ENCODE peak calls at places on chromosome 13, in seven cellular contexts. O, M, Z, Q, F, B and N are unnamed samples.

GRCh38 chr13:57604442-57604841 is 27.1 kb upstream of the PCDH17 start:
- DNase-seq in F (no peak), O (peak), Q (no peak), Z (no peak), M (no peak), B (no peak), N (no peak)

GRCh38 chr13:33578786-33579185 is 239.2 kb upstream of the RFC3 start:
- DNase-seq in B (no peak), M (no peak), F (no peak), O (no peak), Q (no peak), Z (no peak), N (no peak)

GRCh38 chr13:106161186-106161585 is 374.3 kb downstream of the EFNB2 start:
- DNase-seq in M (no peak), O (no peak), Z (no peak), F (no peak), Q (no peak), B (no peak), N (no peak)

GRCh38 chr13:109795021-109795420 is 8.6 kb upstream of the IRS2 start:
- DNase-seq in O (no peak), M (peak), B (no peak), Z (no peak), Q (no peak), F (no peak), N (peak)

GRCh38 chr13:26253787-26254582 is at the start of gene CDK8:
- DNase-seq in Z (peak), F (peak), O (peak), M (peak), Q (peak), B (peak), N (peak)

GRCh38 chr13:29439601-29440381 is 155.7 kb downstream of the SLC7A1 start:
- DNase-seq in O (no peak), M (no peak), F (no peak), Q (no peak), Z (no peak), B (no peak), N (no peak)

GRCh38 chr13:40161008-40161694 is 505.3 kb downstream of the FOXO1 start:
- DNase-seq in M (no peak), Q (no peak), B (no peak), Z (no peak), F (no peak), O (no peak), N (peak)

GRCh38 chr13:28819748-28820098 is 416 bp upstream of the MTUS2 start:
- DNase-seq in B (peak), M (no peak), F (no peak), Q (no peak), Z (no peak), O (peak), N (no peak)

GRCh38 chr13:112699318-112699918 is 9.6 kb downstream of the ATP11A start:
- DNase-seq in O (no peak), Q (no peak), M (no peak), B (no peak), F (no peak), Z (peak), N (no peak)

GRCh38 chr13:48826039-48826438 is 149.7 kb upstream of the FNDC3A start:
- DNase-seq in Q (no peak), F (no peak), M (no peak), Z (no peak), B (no peak), O (no peak), N (no peak)

GRCh38 chr13:97630725-97631124 is 196.8 kb downstream of the RAP2A start:
- DNase-seq in O (no peak), Z (no peak), F (no peak), Q (no peak), B (no peak), M (no peak), N (no peak)

GRCh38 chr13:87680298-87680697 is 9.1 kb downstream of the SLITRK5 start:
- DNase-seq in B (no peak), Q (no peak), Z (no peak), O (no peak), M (no peak), F (no peak), N (no peak)

GRCh38 chr13:45046445-45046844 is 57.1 kb downstream of the GPALPP1 start:
- DNase-seq in Q (no peak), M (no peak), B (no peak), F (peak), O (no peak), Z (no peak), N (no peak)

GRCh38 chr13:99432637-99433542 is 68.4 kb upstream of the TM9SF2 start:
- DNase-seq in O (peak), Q (no peak), M (peak), Z (peak), F (peak), B (peak), N (no peak)
- H3K27ac ChIP-seq in O (no peak), Q (no peak), M (no peak), Z (no peak), F (no peak), B (peak), N (peak)

GRCh38 chr13:113836917-113837553 is 26.8 kb downstream of the GAS6 start:
- DNase-seq in Z (peak), Q (no peak), F (peak), B (no peak), O (peak), M (no peak), N (peak)

GRCh38 chr13:113837554-113838355 is 26.1 kb downstream of the GAS6 start:
- DNase-seq in O (peak), B (no peak), Q (peak), M (no peak), F (peak), Z (peak), N (peak)

GRCh38 chr13:113839536-113840204 is 24.2 kb downstream of the GAS6 start:
- DNase-seq in O (no peak), Q (no peak), F (no peak), Z (peak), M (no peak), B (no peak), N (no peak)

GRCh38 chr13:113840541-113841354 is 23.1 kb downstream of the GAS6 start:
- DNase-seq in Z (peak), M (no peak), O (no peak), B (no peak), F (no peak), Q (no peak), N (no peak)

GRCh38 chr13:113838711-113839201 is 25.1 kb downstream of the GAS6 start:
- DNase-seq in O (no peak), F (no peak), B (no peak), Z (peak), M (no peak), Q (no peak), N (no peak)
- H3K4me3 ChIP-seq in O (no peak), F (no peak), B (no peak), Z (peak), M (no peak), Q (peak), N (no peak)

DNA sequence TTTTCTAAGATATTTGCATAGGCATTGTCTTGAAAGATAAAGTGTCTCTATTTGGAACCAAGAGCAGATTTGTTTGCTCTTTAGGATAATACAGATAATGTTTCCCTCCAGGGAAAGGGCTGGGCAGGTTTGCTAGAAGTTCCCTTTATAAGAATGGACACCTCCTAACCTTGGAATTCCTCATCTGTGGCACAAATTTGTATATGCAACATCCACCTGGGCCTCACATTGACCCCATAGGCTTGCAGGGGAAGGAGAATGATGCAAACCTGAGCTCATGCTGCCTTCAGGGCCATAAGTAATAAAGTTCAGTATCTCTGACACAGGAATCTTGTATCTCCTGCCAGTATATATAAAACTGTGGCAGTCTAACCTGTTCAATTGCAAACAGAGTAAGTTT is 508.4 kb upstream of the MIR17HG start:
- DNase-seq in Q (no peak), F (no peak), Z (no peak), O (no peak), B (no peak), M (no peak), N (no peak)
- H3K27ac ChIP-seq in Q (no peak), F (no peak), Z (no peak), O (no peak), B (no peak), M (no peak), N (no peak)

GRCh38 chr13:46555722-46556121 is 2.8 kb downstream of the LRCH1 start:
- DNase-seq in Q (no peak), Z (no peak), O (no peak), M (no peak), F (no peak), B (no peak), N (no peak)

GRCh38 chr13:46554971-46555370 is 2.0 kb downstream of the LRCH1 start:
- DNase-seq in F (no peak), Z (no peak), O (no peak), M (no peak), Q (no peak), B (no peak), N (no peak)

GRCh38 chr13:46553886-46554855 is 1.2 kb downstream of the LRCH1 start:
- DNase-seq in M (peak), Q (peak), F (peak), Z (peak), O (peak), B (no peak), N (peak)

GRCh38 chr13:46553521-46553885 is 533 bp downstream of the LRCH1 start:
- DNase-seq in Q (no peak), M (no peak), F (no peak), Z (no peak), O (peak), B (no peak), N (no peak)

GRCh38 chr13:46556380-46556779 is 3.4 kb downstream of the LRCH1 start:
- DNase-seq in Z (no peak), F (no peak), O (no peak), B (no peak), M (no peak), Q (no peak), N (no peak)
- H3K4me3 ChIP-seq in Z (no peak), F (no peak), O (no peak), B (no peak), M (no peak), Q (no peak), N (no peak)

GRCh38 chr13:41589434-41589833 is 132.1 kb downstream of the RGCC start:
- DNase-seq in B (no peak), Z (no peak), Q (no peak), M (no peak), F (no peak), O (no peak), N (no peak)
- H3K27ac ChIP-seq in B (no peak), Z (no peak), Q (no peak), M (no peak), F (no peak), O (no peak), N (peak)

DNA sequence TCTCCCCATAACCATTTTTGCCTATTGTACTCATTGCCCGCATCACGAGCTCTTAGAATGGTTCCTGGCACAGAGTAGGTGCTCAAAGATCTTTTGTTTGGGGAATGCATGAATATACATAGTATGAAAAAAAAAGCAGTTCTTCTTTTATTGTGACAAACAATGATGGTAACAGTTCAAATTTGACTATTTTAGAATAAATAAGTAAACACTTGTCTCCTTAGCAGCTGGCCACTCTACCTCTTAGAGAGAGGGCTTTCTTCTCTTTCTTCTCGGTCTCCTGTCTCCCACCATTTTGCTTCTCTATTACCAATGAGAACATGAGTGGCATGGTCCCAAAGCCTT is 652 bp upstream of the SLAIN1 start:
- DNase-seq in B (no peak), F (no peak), O (no peak), Z (no peak), Q (no peak), M (no peak), N (no peak)
- H3K4me3 ChIP-seq in B (peak), F (peak), O (peak), Z (peak), Q (peak), M (peak), N (no peak)

GRCh38 chr13:74825170-74825948 is 656.6 kb downstream of the TBC1D4 start:
- DNase-seq in B (peak), Z (no peak), Q (no peak), O (no peak), F (no peak), M (no peak), N (no peak)
- H3K27ac ChIP-seq in B (no peak), Z (no peak), Q (no peak), O (no peak), F (no peak), M (no peak), N (no peak)